ENCODE peak calls at places on chromosomes 7 and 10, in six cellular contexts. Y, E, J, G, I and H are unnamed samples.

GRCh38 chr10:34063592-34063991 is 729.1 kb upstream of the NRP1 start:
- DNase-seq in Y (no peak), E (no peak), J (no peak), G (no peak), I (no peak), H (no peak)

GRCh38 chr7:14083761-14084160 is 94.3 kb upstream of the ETV1 start:
- DNase-seq in Y (no peak), E (no peak), J (no peak), G (no peak), I (no peak), H (no peak)

GRCh38 chr7:28179081-28180030 is 1.2 kb downstream of the JAZF1 start:
- DNase-seq in Y (peak), E (no peak), J (peak), G (no peak), I (no peak), H (no peak)

GRCh38 chr10:64486149-64486548 is 964.9 kb downstream of the REEP3 start:
- DNase-seq in Y (no peak), E (no peak), J (no peak), G (no peak), I (no peak), H (no peak)

GRCh38 chr10:84270708-84271107 is 25.9 kb downstream of the RGR start:
- DNase-seq in Y (no peak), E (no peak), J (no peak), G (no peak), I (no peak), H (no peak)

GRCh38 chr10:76337641-76338040 is 906.2 kb downstream of the LRMDA start:
- DNase-seq in Y (no peak), E (no peak), J (no peak), G (no peak), I (no peak), H (no peak)

GRCh38 chr10:85978566-85979358 is 387.8 kb downstream of the GRID1 start:
- DNase-seq in Y (no peak), E (no peak), J (no peak), G (no peak), I (no peak), H (no peak)

GRCh38 chr10:36591436-36591835 is 534.0 kb upstream of the ANKRD30A start:
- DNase-seq in Y (no peak), E (no peak), J (no peak), G (no peak), I (no peak), H (no peak)

GRCh38 chr7:29297194-29297890 is 102.8 kb downstream of the CHN2 start:
- DNase-seq in Y (no peak), E (no peak), J (peak), G (no peak), I (no peak), H (no peak)

DNA sequence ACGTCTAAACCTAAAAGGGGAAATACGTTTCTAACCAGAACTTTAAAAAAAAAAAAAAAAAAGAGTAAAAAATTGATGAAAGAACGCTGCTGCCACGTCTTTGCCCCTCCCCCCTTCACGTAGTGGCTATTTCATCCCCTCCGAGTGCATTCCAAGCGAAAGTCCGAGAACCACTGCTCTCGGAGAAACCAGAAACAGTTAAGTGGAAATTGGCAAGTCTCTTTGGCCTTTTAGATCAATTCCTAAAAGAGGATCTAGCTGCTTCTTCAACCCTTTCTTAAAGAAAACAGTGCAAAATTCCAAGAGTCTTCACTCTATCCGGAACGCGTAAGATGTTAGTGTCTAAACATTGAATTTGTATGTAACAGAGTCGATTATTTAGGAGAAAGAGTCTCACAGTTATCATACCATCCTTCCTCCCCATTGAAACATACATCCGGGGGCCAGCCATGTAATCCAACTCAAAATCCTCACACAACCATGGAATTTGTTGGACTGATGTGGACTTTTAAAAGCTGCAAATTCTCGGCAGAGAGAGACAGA is 1.1 kb downstream of the P4HA1 start:
- DNase-seq in Y (peak), E (peak), J (peak), G (no peak), I (no peak), H (no peak)
- H3K9ac ChIP-seq in Y (peak), E (peak), J (peak), G (peak), I (peak), H (peak)

GRCh38 chr10:21281173-21281572 is 244.3 kb downstream of the SKIDA1 start:
- DNase-seq in Y (no peak), E (no peak), J (no peak), G (no peak), I (no peak), H (no peak)

GRCh38 chr10:21279217-21279575 is 246.3 kb downstream of the SKIDA1 start:
- DNase-seq in Y (no peak), E (no peak), J (no peak), G (no peak), I (no peak), H (no peak)

GRCh38 chr10:21281765-21282484 is 243.6 kb downstream of the SKIDA1 start:
- DNase-seq in Y (no peak), E (no peak), J (no peak), G (no peak), I (peak), H (no peak)

GRCh38 chr10:21280037-21280436 is 245.4 kb downstream of the SKIDA1 start:
- DNase-seq in Y (no peak), E (no peak), J (no peak), G (no peak), I (no peak), H (no peak)

DNA sequence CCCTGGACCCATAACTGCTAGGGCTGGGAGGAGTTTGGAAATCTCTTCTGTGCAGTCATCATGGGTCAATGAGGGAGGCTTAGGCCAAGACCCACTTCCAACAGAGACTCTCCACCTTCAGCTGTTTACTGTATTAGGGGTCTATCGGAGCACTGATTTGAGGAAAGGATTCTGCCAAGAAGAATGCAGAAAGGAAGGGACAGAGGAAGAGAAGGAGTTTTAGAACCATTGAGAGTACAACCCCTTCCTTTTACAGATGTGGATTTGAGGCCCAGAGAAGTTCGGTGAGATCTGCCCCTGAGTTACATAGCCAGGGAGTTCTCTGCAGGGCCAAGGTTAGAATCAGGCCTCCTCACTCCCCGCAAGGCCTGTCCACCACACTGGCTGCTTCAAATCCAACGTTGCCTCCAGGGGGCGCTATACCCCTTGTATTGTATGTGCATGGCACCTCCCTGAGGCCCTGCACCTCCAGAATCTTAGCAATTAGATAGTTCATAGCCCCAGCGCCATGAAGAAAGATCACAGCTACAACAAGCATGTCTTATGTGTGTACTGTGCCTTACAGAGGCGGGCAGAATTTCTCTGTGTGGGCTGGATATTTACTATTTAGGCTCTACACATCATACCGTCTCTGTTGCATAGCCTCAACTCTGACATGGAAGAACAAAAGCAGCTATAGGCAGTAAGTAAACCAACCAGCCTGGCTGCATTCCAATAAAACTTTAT is 246.8 kb downstream of the SKIDA1 start:
- DNase-seq in Y (peak), E (peak), J (peak), G (peak), I (peak), H (peak)
- TF ChIP-seq POLR2AphosphoS5 in Y (no peak), E (no peak), J (no peak), G (no peak), I (no peak), H (no peak)

DNA sequence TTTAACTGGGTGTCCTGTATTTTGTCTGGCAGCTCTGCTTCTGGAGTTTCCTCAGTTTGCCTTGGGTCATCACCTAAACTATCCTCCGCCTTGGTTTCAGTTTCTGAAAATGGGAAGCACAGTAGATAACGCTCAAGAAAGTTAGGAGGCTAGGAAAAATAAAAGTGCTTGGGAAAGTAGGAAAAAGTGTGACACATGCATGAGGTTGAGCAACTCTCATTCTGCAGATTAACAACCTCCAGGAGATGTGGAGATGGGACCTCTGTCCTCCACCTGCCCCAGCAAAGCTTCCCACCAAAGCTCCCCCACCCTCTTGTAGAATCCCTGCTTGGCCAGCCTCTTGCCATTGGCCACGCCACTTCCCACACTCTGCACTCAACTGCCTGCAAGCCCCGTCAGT is 13.1 kb upstream of the ZCCHC24 start:
- DNase-seq in Y (no peak), E (no peak), J (no peak), G (no peak), I (no peak), H (no peak)
- H3K9ac ChIP-seq in Y (no peak), E (no peak), J (no peak), G (no peak), I (no peak), H (no peak)

DNA sequence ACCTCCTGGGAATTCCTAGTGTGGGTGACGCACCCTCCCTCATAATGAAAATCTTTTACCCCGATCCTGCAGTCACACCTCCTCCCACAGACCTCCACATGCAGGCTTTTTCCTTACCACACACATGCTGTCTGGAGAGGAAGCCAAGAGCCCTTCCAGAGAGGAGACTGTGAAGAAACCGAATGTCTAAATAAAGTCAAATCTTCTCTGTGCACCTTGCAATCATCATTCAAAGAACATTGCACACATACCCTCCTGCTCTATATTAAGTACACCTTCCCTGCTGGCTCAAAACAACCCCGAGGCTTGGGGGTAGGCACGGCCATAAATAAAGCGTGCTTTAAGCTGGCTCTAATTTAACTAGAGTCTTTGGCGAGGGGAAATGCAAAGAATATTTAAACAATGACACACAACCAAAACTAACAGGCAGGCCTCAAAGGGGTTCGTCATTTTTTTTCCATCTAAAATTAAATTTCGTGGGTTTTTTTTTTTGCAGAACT is 34.9 kb downstream of the CALML3 start:
- DNase-seq in Y (no peak), E (no peak), J (no peak), G (no peak), I (no peak), H (no peak)
- TF ChIP-seq POLR2AphosphoS5 in Y (no peak), E (no peak), J (no peak), G (no peak), I (no peak), H (no peak)

GRCh38 chr7:1666251-1666778 is 3.8 kb upstream of the ELFN1 start:
- DNase-seq in Y (peak), E (no peak), J (peak), G (no peak), I (no peak), H (no peak)

GRCh38 chr7:1663857-1664651 is 6.0 kb upstream of the ELFN1 start:
- DNase-seq in Y (peak), E (no peak), J (peak), G (no peak), I (no peak), H (no peak)

GRCh38 chr7:1666779-1667565 is 3.1 kb upstream of the ELFN1 start:
- DNase-seq in Y (peak), E (no peak), J (peak), G (no peak), I (no peak), H (no peak)

GRCh38 chr7:1664711-1665591 is 5.1 kb upstream of the ELFN1 start:
- DNase-seq in Y (peak), E (peak), J (peak), G (peak), I (no peak), H (peak)

GRCh38 chr7:1665721-1666250 is 4.3 kb upstream of the ELFN1 start:
- DNase-seq in Y (peak), E (no peak), J (peak), G (no peak), I (no peak), H (no peak)
- H3K9ac ChIP-seq in Y (no peak), E (no peak), J (no peak), G (no peak), I (no peak), H (no peak)

GRCh38 chr7:8135417-8135816 is 126.5 kb downstream of the ICA1 start:
- DNase-seq in Y (no peak), E (no peak), J (no peak), G (no peak), I (no peak), H (no peak)
- TF ChIP-seq POLR2AphosphoS5 in Y (no peak), E (no peak), J (no peak), G (no peak), I (no peak), H (no peak)